ENCODE peak calls at places on chromosomes 4 and X, in seven cellular contexts. One of them, this sample, is unnamed.

GRCh38 chr4:105414316-105414715 is 59.5 kb downstream of the PPA2 start:
- DNase-seq in NCI-H1092 treated with DMSO at 0.1 percent for 48 hours: no peak
- DNase-seq in activated T-helper 1 cell treated with Interleukin-2 at 50 U/mL for 16 hours: no peak
- DNase-seq in activated CD4-positive, alpha-beta T cell treated with anti-CD3 and anti-CD28 coated beads for 36 hours: no peak
- DNase-seq in stimulated activated CD8-positive, alpha-beta memory T cell treated with anti-CD3 and anti-CD28 coated beads, Interleukin-4, amount 100 ng/mL, for 4 hours: no peak
- DNase-seq in COR-L47: no peak
- DNase-seq in NCI-H510A treated with DMSO at 0.1 percent for 48 hours: no peak
- DNase-seq in this sample: no peak

GRCh38 chr4:73828945-73829344 is 7.5 kb upstream of the CXCL6 start:
- DNase-seq in activated CD4-positive, alpha-beta T cell treated with anti-CD3 and anti-CD28 coated beads for 36 hours: no peak
- DNase-seq in COR-L47: no peak
- DNase-seq in NCI-H510A treated with DMSO at 0.1 percent for 48 hours: no peak
- DNase-seq in activated T-helper 1 cell treated with Interleukin-2 at 50 U/mL for 16 hours: no peak
- DNase-seq in NCI-H1092 treated with DMSO at 0.1 percent for 48 hours: no peak
- DNase-seq in stimulated activated CD8-positive, alpha-beta memory T cell treated with anti-CD3 and anti-CD28 coated beads, Interleukin-4, amount 100 ng/mL, for 4 hours: no peak
- DNase-seq in this sample: no peak

GRCh38 chr4:81816362-81816761 is 344.7 kb upstream of the RASGEF1B start:
- DNase-seq in activated CD4-positive, alpha-beta T cell treated with anti-CD3 and anti-CD28 coated beads for 36 hours: no peak
- DNase-seq in COR-L47: no peak
- DNase-seq in NCI-H1092 treated with DMSO at 0.1 percent for 48 hours: no peak
- DNase-seq in activated T-helper 1 cell treated with Interleukin-2 at 50 U/mL for 16 hours: no peak
- DNase-seq in NCI-H510A treated with DMSO at 0.1 percent for 48 hours: no peak
- DNase-seq in stimulated activated CD8-positive, alpha-beta memory T cell treated with anti-CD3 and anti-CD28 coated beads, Interleukin-4, amount 100 ng/mL, for 4 hours: no peak
- DNase-seq in this sample: no peak

GRCh38 chrX:17706676-17707075 is 30.6 kb upstream of the SCML1 start:
- DNase-seq in COR-L47: no peak
- DNase-seq in NCI-H1092 treated with DMSO at 0.1 percent for 48 hours: no peak
- DNase-seq in activated CD4-positive, alpha-beta T cell treated with anti-CD3 and anti-CD28 coated beads for 36 hours: no peak
- DNase-seq in activated T-helper 1 cell treated with Interleukin-2 at 50 U/mL for 16 hours: no peak
- DNase-seq in NCI-H510A treated with DMSO at 0.1 percent for 48 hours: no peak
- DNase-seq in stimulated activated CD8-positive, alpha-beta memory T cell treated with anti-CD3 and anti-CD28 coated beads, Interleukin-4, amount 100 ng/mL, for 4 hours: no peak
- DNase-seq in this sample: no peak

GRCh38 chr4:94536649-94537464 is 85.1 kb downstream of the PDLIM5 start:
- DNase-seq in activated CD4-positive, alpha-beta T cell treated with anti-CD3 and anti-CD28 coated beads for 36 hours: no peak
- DNase-seq in NCI-H510A treated with DMSO at 0.1 percent for 48 hours: no peak
- DNase-seq in COR-L47: no peak
- DNase-seq in NCI-H1092 treated with DMSO at 0.1 percent for 48 hours: no peak
- DNase-seq in stimulated activated CD8-positive, alpha-beta memory T cell treated with anti-CD3 and anti-CD28 coated beads, Interleukin-4, amount 100 ng/mL, for 4 hours: no peak
- DNase-seq in activated T-helper 1 cell treated with Interleukin-2 at 50 U/mL for 16 hours: no peak
- DNase-seq in this sample: no peak

GRCh38 chr4:138938371-138938699 is 77.2 kb upstream of the NOCT start:
- DNase-seq in NCI-H510A treated with DMSO at 0.1 percent for 48 hours: peak
- DNase-seq in COR-L47: peak
- DNase-seq in stimulated activated CD8-positive, alpha-beta memory T cell treated with anti-CD3 and anti-CD28 coated beads, Interleukin-4, amount 100 ng/mL, for 4 hours: no peak
- DNase-seq in NCI-H1092 treated with DMSO at 0.1 percent for 48 hours: peak
- DNase-seq in activated CD4-positive, alpha-beta T cell treated with anti-CD3 and anti-CD28 coated beads for 36 hours: no peak
- DNase-seq in activated T-helper 1 cell treated with Interleukin-2 at 50 U/mL for 16 hours: no peak
- DNase-seq in this sample: no peak

GRCh38 chrX:118552501-118552900 is 56.9 kb downstream of the DOCK11 start:
- DNase-seq in COR-L47: no peak
- DNase-seq in stimulated activated CD8-positive, alpha-beta memory T cell treated with anti-CD3 and anti-CD28 coated beads, Interleukin-4, amount 100 ng/mL, for 4 hours: no peak
- DNase-seq in activated T-helper 1 cell treated with Interleukin-2 at 50 U/mL for 16 hours: no peak
- DNase-seq in NCI-H510A treated with DMSO at 0.1 percent for 48 hours: no peak
- DNase-seq in activated CD4-positive, alpha-beta T cell treated with anti-CD3 and anti-CD28 coated beads for 36 hours: peak
- DNase-seq in NCI-H1092 treated with DMSO at 0.1 percent for 48 hours: no peak
- DNase-seq in this sample: no peak

GRCh38 chrX:75786290-75786689 is 1.2 kb upstream of the MAGEE2 start:
- DNase-seq in NCI-H510A treated with DMSO at 0.1 percent for 48 hours: no peak
- DNase-seq in stimulated activated CD8-positive, alpha-beta memory T cell treated with anti-CD3 and anti-CD28 coated beads, Interleukin-4, amount 100 ng/mL, for 4 hours: no peak
- DNase-seq in NCI-H1092 treated with DMSO at 0.1 percent for 48 hours: no peak
- DNase-seq in activated CD4-positive, alpha-beta T cell treated with anti-CD3 and anti-CD28 coated beads for 36 hours: no peak
- DNase-seq in COR-L47: no peak
- DNase-seq in activated T-helper 1 cell treated with Interleukin-2 at 50 U/mL for 16 hours: no peak
- DNase-seq in this sample: no peak

GRCh38 chrX:135437867-135438733 is 16.4 kb downstream of the SMIM10L2A start:
- DNase-seq in stimulated activated CD8-positive, alpha-beta memory T cell treated with anti-CD3 and anti-CD28 coated beads, Interleukin-4, amount 100 ng/mL, for 4 hours: no peak
- DNase-seq in activated CD4-positive, alpha-beta T cell treated with anti-CD3 and anti-CD28 coated beads for 36 hours: no peak
- DNase-seq in COR-L47: peak
- DNase-seq in NCI-H510A treated with DMSO at 0.1 percent for 48 hours: no peak
- DNase-seq in NCI-H1092 treated with DMSO at 0.1 percent for 48 hours: peak
- DNase-seq in activated T-helper 1 cell treated with Interleukin-2 at 50 U/mL for 16 hours: no peak
- DNase-seq in this sample: no peak

GRCh38 chr4:156656911-156657310 is 314.7 kb downstream of the PDGFC start:
- DNase-seq in activated CD4-positive, alpha-beta T cell treated with anti-CD3 and anti-CD28 coated beads for 36 hours: no peak
- DNase-seq in NCI-H1092 treated with DMSO at 0.1 percent for 48 hours: no peak
- DNase-seq in activated T-helper 1 cell treated with Interleukin-2 at 50 U/mL for 16 hours: no peak
- DNase-seq in COR-L47: no peak
- DNase-seq in stimulated activated CD8-positive, alpha-beta memory T cell treated with anti-CD3 and anti-CD28 coated beads, Interleukin-4, amount 100 ng/mL, for 4 hours: no peak
- DNase-seq in NCI-H510A treated with DMSO at 0.1 percent for 48 hours: no peak
- DNase-seq in this sample: no peak

GRCh38 chr4:173038192-173038896 is 130.3 kb upstream of the GALNT7 start:
- DNase-seq in activated T-helper 1 cell treated with Interleukin-2 at 50 U/mL for 16 hours: no peak
- DNase-seq in activated CD4-positive, alpha-beta T cell treated with anti-CD3 and anti-CD28 coated beads for 36 hours: no peak
- DNase-seq in stimulated activated CD8-positive, alpha-beta memory T cell treated with anti-CD3 and anti-CD28 coated beads, Interleukin-4, amount 100 ng/mL, for 4 hours: no peak
- DNase-seq in NCI-H510A treated with DMSO at 0.1 percent for 48 hours: peak
- DNase-seq in COR-L47: no peak
- DNase-seq in NCI-H1092 treated with DMSO at 0.1 percent for 48 hours: peak
- DNase-seq in this sample: no peak

GRCh38 chr4:73836373-73837269 is at the start of gene CXCL6:
- DNase-seq in activated CD4-positive, alpha-beta T cell treated with anti-CD3 and anti-CD28 coated beads for 36 hours: peak
- DNase-seq in NCI-H1092 treated with DMSO at 0.1 percent for 48 hours: no peak
- DNase-seq in COR-L47: peak
- DNase-seq in stimulated activated CD8-positive, alpha-beta memory T cell treated with anti-CD3 and anti-CD28 coated beads, Interleukin-4, amount 100 ng/mL, for 4 hours: no peak
- DNase-seq in NCI-H510A treated with DMSO at 0.1 percent for 48 hours: peak
- DNase-seq in activated T-helper 1 cell treated with Interleukin-2 at 50 U/mL for 16 hours: no peak
- DNase-seq in this sample: no peak

GRCh38 chr4:28014469-28014868 is 1153.8 kb downstream of the STIM2 start:
- DNase-seq in activated CD4-positive, alpha-beta T cell treated with anti-CD3 and anti-CD28 coated beads for 36 hours: no peak
- DNase-seq in NCI-H510A treated with DMSO at 0.1 percent for 48 hours: no peak
- DNase-seq in NCI-H1092 treated with DMSO at 0.1 percent for 48 hours: no peak
- DNase-seq in COR-L47: no peak
- DNase-seq in activated T-helper 1 cell treated with Interleukin-2 at 50 U/mL for 16 hours: no peak
- DNase-seq in stimulated activated CD8-positive, alpha-beta memory T cell treated with anti-CD3 and anti-CD28 coated beads, Interleukin-4, amount 100 ng/mL, for 4 hours: no peak
- DNase-seq in this sample: no peak

This sample was measured in T-helper 17 cell.